ENCODE peak calls at places on chromosome 13, in seven cellular contexts. B is Panc1, M is HCT116, F is breast epithelium, W is pancreas, S is ascending aorta, J is sigmoid colon. G is an unnamed sample. For H3K9me3, the result is how much of the 10 kb centered on the place peaks cover.

GRCh38 chr13:48749699-48750473 is 96.2 kb downstream of the CYSLTR2 start:
- DNase-seq in F (no peak), J (peak), S (peak), W (peak), B (peak), M (peak), G (peak)

GRCh38 chr13:80131204-80131603 is 209.7 kb downstream of the SPRY2 start:
- DNase-seq in S (no peak), M (no peak), J (peak), W (peak), F (peak), B (no peak), G (peak)

GRCh38 chr13:35814573-35814972 is 316.6 kb downstream of the DCLK1 start:
- DNase-seq in F (no peak), S (no peak), W (no peak), B (no peak), M (no peak), J (no peak), G (no peak)

GRCh38 chr13:34201050-34201913 is 383.3 kb downstream of the RFC3 start:
- DNase-seq in M (no peak), B (no peak), F (no peak), J (no peak), S (no peak), W (no peak), G (peak)

GRCh38 chr13:44307844-44308243 is 65.8 kb upstream of the SERP2 start:
- DNase-seq in J (no peak), M (peak), S (no peak), F (no peak), W (no peak), B (no peak), G (no peak)

GRCh38 chr13:30486230-30487074 is 20.7 kb upstream of the HMGB1 start:
- DNase-seq in S (no peak), J (no peak), M (no peak), B (no peak), F (peak), W (peak), G (peak)

GRCh38 chr13:40306817-40307216 is 359.6 kb downstream of the FOXO1 start:
- DNase-seq in S (no peak), J (no peak), F (no peak), W (no peak), B (no peak), M (no peak), G (no peak)

GRCh38 chr13:45328661-45329105 is 12.3 kb downstream of the TPT1 start:
- DNase-seq in J (no peak), S (no peak), F (no peak), B (no peak), M (no peak), W (no peak), G (no peak)

GRCh38 chr13:23630349-23631093 is 60.3 kb downstream of the TNFRSF19 start:
- DNase-seq in B (no peak), M (no peak), F (no peak), S (no peak), W (no peak), J (no peak), G (peak)

GRCh38 chr13:106083620-106084350 is 451.7 kb downstream of the EFNB2 start:
- DNase-seq in W (peak), J (no peak), F (no peak), M (peak), B (no peak), S (no peak), G (peak)

GRCh38 chr13:48068952-48069351 is 26.0 kb downstream of the MED4 start:
- DNase-seq in B (no peak), F (no peak), S (no peak), J (no peak), W (no peak), M (no peak), G (no peak)

GRCh38 chr13:106619688-106620555 is 52.0 kb upstream of the ARGLU1 start:
- DNase-seq in S (no peak), J (no peak), F (no peak), B (no peak), M (peak), W (no peak), G (peak)

GRCh38 chr13:46812398-46812797 is 15.4 kb upstream of the ESD start:
- DNase-seq in B (no peak), S (no peak), J (no peak), M (no peak), W (no peak), F (no peak), G (no peak)

GRCh38 chr13:85864963-85865530 is 65.8 kb upstream of the SLITRK6 start:
- DNase-seq in J (no peak), M (peak), S (no peak), F (no peak), B (no peak), W (no peak), G (no peak)

GRCh38 chr13:80341098-80341701 is at the start of gene SPRY2:
- DNase-seq in S (peak), J (peak), W (peak), M (peak), B (peak), F (peak), G (peak)

GRCh38 chr13:60645552-60646138 is 248.6 kb downstream of the TDRD3 start:
- DNase-seq in S (no peak), J (no peak), B (no peak), F (no peak), W (no peak), M (no peak), G (no peak)

GRCh38 chr13:75685239-75685697 is 49.1 kb downstream of the LMO7 start:
- DNase-seq in B (no peak), F (peak), W (no peak), S (no peak), J (no peak), M (no peak), G (peak)

GRCh38 chr13:39306639-39307589 is 268.7 kb downstream of the NHLRC3 start:
- DNase-seq in S (no peak), M (no peak), J (no peak), B (no peak), F (no peak), W (no peak), G (no peak)

GRCh38 chr13:45933203-45934014 is 81.9 kb upstream of the SIAH3 start:
- DNase-seq in W (no peak), B (no peak), F (no peak), S (no peak), M (no peak), J (no peak), G (no peak)

GRCh38 chr13:52809310-52809769 is 39.1 kb downstream of the PCDH8 start:
- DNase-seq in S (no peak), J (no peak), F (peak), W (peak), M (peak), B (peak), G (peak)

GRCh38 chr13:113110048-113110851 is 4.7 kb downstream of the F7 start:
- DNase-seq in M (no peak), B (no peak), F (no peak), W (no peak), J (peak), S (no peak), G (peak)

GRCh38 chr13:66154981-66155380 is 1075.2 kb downstream of the PCDH9 start:
- DNase-seq in W (no peak), J (no peak), M (no peak), S (no peak), F (no peak), B (no peak), G (no peak)

GRCh38 chr13:23578411-23579071 is 8.3 kb downstream of the TNFRSF19 start:
- DNase-seq in J (peak), S (no peak), M (no peak), F (peak), W (peak), B (no peak), G (peak)

GRCh38 chr13:50081106-50081898 is 66.1 kb downstream of the KCNRG start:
- DNase-seq in S (no peak), F (peak), M (no peak), B (no peak), W (peak), J (peak), G (peak)

GRCh38 chr13:113009743-113010509 is 40.9 kb downstream of the MCF2L start:
- DNase-seq in B (no peak), J (no peak), M (no peak), S (no peak), W (no peak), F (no peak), G (no peak)

GRCh38 chr13:50320297-50320862 is 305.1 kb downstream of the KCNRG start:
- DNase-seq in F (no peak), J (no peak), S (no peak), W (no peak), M (peak), B (no peak), G (no peak)

GRCh38 chr13:42478531-42479156 is 95.3 kb upstream of the TNFSF11 start:
- DNase-seq in W (no peak), F (no peak), B (no peak), M (peak), S (no peak), J (no peak), G (peak)

GRCh38 chr13:51556740-51557139 is 27.5 kb upstream of the WDFY2 start:
- DNase-seq in J (no peak), S (no peak), W (no peak), F (no peak), M (no peak), B (no peak), G (no peak)

GRCh38 chr13:51557423-51557822 is 26.8 kb upstream of the WDFY2 start:
- DNase-seq in M (no peak), B (no peak), S (no peak), W (no peak), F (no peak), J (no peak), G (no peak)

GRCh38 chr13:51559916-51560315 is 24.3 kb upstream of the WDFY2 start:
- DNase-seq in J (no peak), B (no peak), M (no peak), F (no peak), W (no peak), S (no peak), G (no peak)

GRCh38 chr13:51560336-51560735 is 23.9 kb upstream of the WDFY2 start:
- DNase-seq in W (no peak), J (no peak), B (no peak), S (no peak), M (no peak), F (no peak), G (no peak)

DNA sequence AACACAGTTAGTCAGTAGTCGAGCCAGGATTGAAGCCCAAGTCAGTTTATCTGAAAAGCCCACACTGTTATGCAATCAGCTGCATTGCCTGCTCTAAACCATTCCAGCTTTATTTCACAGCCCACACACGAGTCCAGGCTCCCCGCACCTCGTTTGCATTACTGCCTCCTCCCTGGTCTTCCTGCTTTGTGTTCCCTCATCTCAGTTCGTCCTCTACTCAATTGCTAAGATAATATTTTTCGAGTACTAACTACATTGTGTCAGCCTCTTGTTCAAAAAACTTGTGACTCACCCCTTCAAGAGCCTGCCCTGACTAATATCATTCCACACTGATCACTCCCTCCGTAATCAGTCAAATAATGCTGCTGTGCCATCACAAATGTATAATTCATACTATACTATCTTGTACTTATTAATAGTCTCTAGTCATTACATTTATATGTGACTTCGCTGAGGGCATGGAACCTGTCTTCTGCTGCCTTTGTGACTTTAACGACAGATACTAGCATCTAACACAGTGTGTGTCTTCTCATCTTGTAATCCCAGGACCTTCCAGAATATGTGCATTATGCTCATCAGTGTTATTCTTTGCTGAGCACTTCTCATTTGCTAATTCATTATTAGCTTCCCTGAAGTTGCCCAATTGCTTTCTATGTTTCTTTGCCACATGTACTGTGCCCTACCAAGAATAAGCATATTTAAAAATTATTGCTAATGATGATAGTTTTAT is 26.2 kb upstream of the WDFY2 start:
- DNase-seq in F (no peak), M (no peak), S (no peak), W (no peak), J (no peak), B (no peak), G (no peak)
- H3K4me3 ChIP-seq in F (no peak), M (no peak), S (no peak), W (no peak), J (no peak), B (no peak), G (no peak)

GRCh38 chr13:110194456-110194855 is 112.5 kb downstream of the COL4A1 start:
- DNase-seq in M (no peak), B (no peak), S (no peak), W (no peak), J (no peak), F (no peak), G (no peak)
- TF ChIP-seq CTCF in M (no peak), B (no peak), S (no peak), W (no peak), J (no peak), F (no peak), G (no peak)

GRCh38 chr13:91020635-91021034 is 326.9 kb upstream of the MIR17HG start:
- DNase-seq in F (no peak), J (no peak), M (no peak), B (no peak), W (no peak), S (no peak), G (no peak)
- H3K9me3 ChIP-seq in F (under half), J (under half), M (under half), B (under half), W (under half), S (under half), G (under half)

DNA sequence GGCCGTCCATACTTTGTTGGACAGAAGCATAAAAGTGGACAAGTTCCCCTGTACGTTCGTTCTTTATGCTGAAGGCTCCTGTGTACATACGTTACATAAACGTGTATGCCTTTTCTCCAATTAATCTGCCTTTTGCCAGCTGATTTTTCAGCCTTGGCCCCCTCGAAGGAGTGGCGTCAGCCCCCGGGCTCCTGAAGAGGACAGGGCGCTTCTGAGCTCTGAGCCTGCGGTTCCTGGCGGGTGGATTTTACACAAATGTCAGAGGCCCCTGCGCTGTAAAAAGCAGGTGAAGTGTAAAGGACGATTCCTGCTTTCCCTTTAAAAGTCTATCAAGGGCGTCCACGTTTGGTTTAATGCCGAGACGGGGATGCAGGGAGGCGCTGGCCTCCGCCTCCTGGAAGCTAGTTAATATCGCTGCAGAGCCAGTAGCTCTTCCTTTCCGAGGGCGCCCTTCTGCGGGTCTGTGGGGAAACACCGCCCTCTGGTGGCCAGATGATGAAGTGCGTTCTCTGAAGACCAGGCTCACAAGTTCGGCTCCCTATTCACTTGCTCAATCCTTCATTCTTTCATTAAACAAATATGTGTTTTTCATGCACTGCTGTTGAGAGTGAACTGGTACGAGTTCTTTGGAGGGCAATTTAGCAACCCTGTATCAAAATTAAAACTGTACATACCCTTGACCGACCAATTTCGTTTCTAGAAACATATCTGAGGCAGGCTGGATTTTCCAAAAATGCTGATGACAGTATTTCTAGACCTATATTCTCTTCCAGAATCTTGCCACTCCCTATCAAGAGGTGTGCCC is 62.0 kb downstream of the GPR12 start:
- DNase-seq in J (peak), S (no peak), F (peak), B (peak), W (peak), M (peak), G (peak)
- H3K4me3 ChIP-seq in J (no peak), S (peak), F (peak), B (peak), W (no peak), M (no peak), G (no peak)

GRCh38 chr13:97564929-97565328 is 131.0 kb downstream of the RAP2A start:
- DNase-seq in B (no peak), W (no peak), J (no peak), M (no peak), F (no peak), S (no peak), G (no peak)

GRCh38 chr13:97562962-97563361 is 129.0 kb downstream of the RAP2A start:
- DNase-seq in M (no peak), S (no peak), F (no peak), B (no peak), J (no peak), W (no peak), G (no peak)

GRCh38 chr13:97567510-97568243 is 133.7 kb downstream of the RAP2A start:
- DNase-seq in J (no peak), B (no peak), S (no peak), M (peak), W (peak), F (peak), G (peak)

GRCh38 chr13:97568850-97569249 is 134.9 kb downstream of the RAP2A start:
- DNase-seq in F (peak), W (no peak), B (no peak), M (no peak), S (no peak), J (no peak), G (no peak)

GRCh38 chr13:97566907-97567306 is 132.9 kb downstream of the RAP2A start:
- DNase-seq in M (no peak), B (no peak), S (no peak), J (no peak), W (no peak), F (no peak), G (no peak)
- TF ChIP-seq CTCF in M (no peak), B (peak), S (no peak), J (no peak), W (no peak), F (no peak), G (no peak)

GRCh38 chr13:103625194-103625593 is 559.0 kb upstream of the SLC10A2 start:
- DNase-seq in F (no peak), S (no peak), J (no peak), B (no peak), W (no peak), M (no peak), G (no peak)
- H3K9me3 ChIP-seq in F (under half), S (under half), J (under half), B (under half), W (under half), M (under half), G (under half)

GRCh38 chr13:103996733-103997132 is 930.5 kb upstream of the SLC10A2 start:
- DNase-seq in W (no peak), F (no peak), B (no peak), M (no peak), S (no peak), J (no peak), G (no peak)
- H3K4me3 ChIP-seq in W (no peak), F (no peak), B (no peak), M (no peak), S (no peak), J (no peak), G (no peak)

GRCh38 chr13:110593430-110594130 is 21.8 kb upstream of the NAXD start:
- DNase-seq in S (no peak), F (no peak), M (peak), W (no peak), J (no peak), B (no peak), G (peak)

GRCh38 chr13:110592670-110593069 is 22.7 kb upstream of the NAXD start:
- DNase-seq in F (no peak), J (no peak), B (no peak), M (no peak), S (no peak), W (no peak), G (no peak)

GRCh38 chr13:110600980-110601379 is 14.4 kb upstream of the NAXD start:
- DNase-seq in W (no peak), M (no peak), F (no peak), J (no peak), S (no peak), B (no peak), G (no peak)

GRCh38 chr13:110600261-110600819 is 15.0 kb upstream of the NAXD start:
- DNase-seq in J (no peak), B (no peak), M (no peak), F (no peak), W (no peak), S (no peak), G (peak)

GRCh38 chr13:110597041-110597689 is 18.2 kb upstream of the NAXD start:
- DNase-seq in B (no peak), S (no peak), W (no peak), F (no peak), M (no peak), J (no peak), G (no peak)
- TF ChIP-seq CTCF in B (no peak), S (no peak), W (no peak), F (no peak), M (no peak), J (no peak), G (no peak)

DNA sequence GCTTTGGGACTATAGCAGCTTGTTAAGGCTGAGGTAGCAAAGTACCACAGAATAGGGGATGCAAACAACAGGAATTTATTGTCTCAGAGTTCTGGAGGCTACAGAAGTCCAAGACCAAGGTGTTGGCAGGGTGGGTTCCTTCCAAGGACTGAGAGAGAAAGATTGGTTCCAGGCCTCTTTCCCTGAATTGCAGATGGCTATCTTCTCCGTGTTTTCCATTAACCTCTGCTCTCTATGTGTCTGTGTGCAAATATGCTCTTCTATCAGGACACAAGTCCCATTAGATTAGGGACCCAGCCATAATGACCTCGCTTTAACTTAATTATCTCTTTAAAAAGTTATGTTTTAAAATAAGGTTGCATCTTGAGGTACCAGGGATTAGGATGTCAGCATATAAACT is 1732.9 kb upstream of the SLC10A2 start:
- DNase-seq in J (no peak), M (no peak), W (no peak), F (no peak), S (no peak), B (no peak), G (no peak)
- H3K9me3 ChIP-seq in J (under half), M (under half), W (under half), F (under half), S (under half), B (under half), G (under half)

G was measured in Caco-2.